ENCODE peak calls at places on chromosomes 6 and 20, in six cellular contexts. P is dorsolateral prefrontal cortex, H is hepatocyte, Q is astrocyte of the spinal cord, E is BJ, S is left ventricle myocardium inferior. C is an unnamed sample.
A peak's percentile ranks its signal among the peaks of the same experiment; 100 is the strongest.

GRCh38 chr6:147615659-147616456 is 107.4 kb downstream of the SAMD5 start:
- DNase-seq in Q (peak; percentile 80), H (no peak), S (no peak), E (no peak), P (no peak), C (peak; percentile 74)

GRCh38 chr20:20772492-20773047 is 60.1 kb upstream of the RALGAPA2 start:
- DNase-seq in E (no peak), Q (no peak), H (no peak), P (no peak), S (no peak), C (no peak)

GRCh38 chr6:16623733-16624132 is 137.5 kb downstream of the ATXN1 start:
- DNase-seq in E (no peak), P (no peak), S (no peak), Q (no peak), H (no peak), C (no peak)

GRCh38 chr20:58146761-58147160 is 81.7 kb downstream of the ANKRD60 start:
- DNase-seq in Q (no peak), S (no peak), E (no peak), H (no peak), P (no peak), C (no peak)

GRCh38 chr6:54981647-54982046 is 135.1 kb downstream of the FAM83B start:
- DNase-seq in Q (peak; percentile 50), S (no peak), H (no peak), P (no peak), E (peak; percentile 16), C (peak; percentile 16)

GRCh38 chr20:56626367-56627121 is 2.6 kb upstream of the TFAP2C start:
- DNase-seq in H (peak; percentile 71), P (no peak), Q (peak; percentile 25), S (no peak), E (no peak), C (peak; percentile 42)

GRCh38 chr6:44480097-44480539 is 92.6 kb downstream of the CDC5L start:
- DNase-seq in E (no peak), P (no peak), H (no peak), Q (peak; percentile 41), S (no peak), C (no peak)

GRCh38 chr20:437787-438486 is 24.4 kb downstream of the TBC1D20 start:
- DNase-seq in H (no peak), S (no peak), P (no peak), E (no peak), Q (no peak), C (no peak)

GRCh38 chr6:130969807-130970491 is 93.1 kb downstream of the EPB41L2 start:
- DNase-seq in Q (peak; percentile 39), H (no peak), S (peak; percentile 36), P (no peak), E (peak; percentile 18), C (peak; percentile 72)

GRCh38 chr20:2814587-2815051 is at the start of gene C20orf141:
- DNase-seq in E (peak; percentile 91), Q (peak; percentile 97), P (no peak), S (no peak), H (peak; percentile 77), C (peak; percentile 99)

GRCh38 chr20:54173653-54174451 is at the start of gene CYP24A1:
- DNase-seq in P (no peak), H (peak; percentile 37), S (no peak), Q (no peak), E (no peak), C (no peak)

GRCh38 chr6:11315743-11316437 is 83.4 kb upstream of the NEDD9 start:
- DNase-seq in H (peak; percentile 75), E (peak; percentile 96), P (no peak), S (no peak), Q (peak; percentile 96), C (peak; percentile 85)

GRCh38 chr6:34717466-34717865 is 20.9 kb upstream of the ILRUN start:
- DNase-seq in H (no peak), Q (no peak), P (no peak), S (no peak), E (no peak), C (no peak)

GRCh38 chr6:90008908-90009501 is 114.7 kb downstream of the GJA10 start:
- DNase-seq in P (no peak), S (no peak), Q (peak; percentile 54), E (peak; percentile 46), H (no peak), C (peak; percentile 57)

GRCh38 chr6:158818580-158819212 is 472 bp downstream of the EZR start:
- DNase-seq in H (peak; percentile 79), Q (peak; percentile 65), S (peak; percentile 55), P (peak; percentile 30), E (no peak), C (peak; percentile 71)

GRCh38 chr6:11586574-11586973 is 49.0 kb downstream of the TMEM170B start:
- DNase-seq in S (no peak), E (peak; percentile 85), H (peak; percentile 29), Q (peak; percentile 88), P (no peak), C (peak; percentile 91)

GRCh38 chr20:37524221-37524700 is 3.2 kb downstream of the NNAT start:
- DNase-seq in H (peak; percentile 80), E (no peak), S (no peak), Q (no peak), P (no peak), C (no peak)

GRCh38 chr20:50172347-50173013 is 18.1 kb upstream of the CEBPB start:
- DNase-seq in P (peak; percentile 39), E (no peak), S (peak; percentile 92), Q (peak; percentile 60), H (peak; percentile 91), C (peak; percentile 75)

GRCh38 chr20:20630551-20630950 is 81.9 kb downstream of the RALGAPA2 start:
- DNase-seq in E (no peak), Q (no peak), H (no peak), S (no peak), P (no peak), C (no peak)

GRCh38 chr6:83708970-83709747 is at the start of gene SNAP91:
- DNase-seq in P (peak; percentile 67), S (no peak), E (no peak), Q (no peak), H (peak; percentile 63), C (peak; percentile 5)
- TF ChIP-seq CTCF in P (no peak), S (no peak), E (no peak), Q (no peak), H (no peak), C (no peak)

GRCh38 chr6:30613251-30614043 is 3.6 kb downstream of the PPP1R10 start:
- DNase-seq in Q (peak; percentile 21), S (no peak), E (no peak), P (no peak), H (no peak), C (peak; percentile 47)

GRCh38 chr6:30612687-30613248 is 4.3 kb downstream of the PPP1R10 start:
- DNase-seq in E (no peak), Q (peak; percentile 82), S (no peak), P (no peak), H (no peak), C (peak; percentile 81)

GRCh38 chr6:30614843-30615218 is 2.2 kb downstream of the PPP1R10 start:
- DNase-seq in H (peak; percentile 96), Q (peak; percentile 99), E (peak; percentile 94), S (peak; percentile 71), P (peak; percentile 85), C (peak; percentile 99)

GRCh38 chr6:30615219-30615957 is 1.7 kb downstream of the PPP1R10 start:
- DNase-seq in E (no peak), P (no peak), H (peak; percentile 75), Q (peak; percentile 89), S (no peak), C (peak; percentile 91)

GRCh38 chr6:30614044-30614842 is 2.8 kb downstream of the PPP1R10 start:
- DNase-seq in H (no peak), Q (no peak), P (no peak), S (no peak), E (no peak), C (peak; percentile 33)
- H3K4me3 ChIP-seq in H (peak overlapping the region; percentile 12), Q (peak overlapping the region; percentile 96), P (peak overlapping the region; percentile 99), S (peak overlapping the region; percentile 94), E (peak overlapping the region; percentile 35), C (peak overlapping the region; percentile 24)

GRCh38 chr6:29071831-29072723 is 15.0 kb downstream of the OR2B3 start:
- DNase-seq in P (no peak), H (peak; percentile 59), S (no peak), E (no peak), Q (peak; percentile 1), C (peak; percentile 58)
- TF ChIP-seq CTCF in P (no peak), H (peak; percentile 42), S (no peak), E (peak; percentile 41), Q (peak; percentile 54), C (peak; percentile 78)

DNA sequence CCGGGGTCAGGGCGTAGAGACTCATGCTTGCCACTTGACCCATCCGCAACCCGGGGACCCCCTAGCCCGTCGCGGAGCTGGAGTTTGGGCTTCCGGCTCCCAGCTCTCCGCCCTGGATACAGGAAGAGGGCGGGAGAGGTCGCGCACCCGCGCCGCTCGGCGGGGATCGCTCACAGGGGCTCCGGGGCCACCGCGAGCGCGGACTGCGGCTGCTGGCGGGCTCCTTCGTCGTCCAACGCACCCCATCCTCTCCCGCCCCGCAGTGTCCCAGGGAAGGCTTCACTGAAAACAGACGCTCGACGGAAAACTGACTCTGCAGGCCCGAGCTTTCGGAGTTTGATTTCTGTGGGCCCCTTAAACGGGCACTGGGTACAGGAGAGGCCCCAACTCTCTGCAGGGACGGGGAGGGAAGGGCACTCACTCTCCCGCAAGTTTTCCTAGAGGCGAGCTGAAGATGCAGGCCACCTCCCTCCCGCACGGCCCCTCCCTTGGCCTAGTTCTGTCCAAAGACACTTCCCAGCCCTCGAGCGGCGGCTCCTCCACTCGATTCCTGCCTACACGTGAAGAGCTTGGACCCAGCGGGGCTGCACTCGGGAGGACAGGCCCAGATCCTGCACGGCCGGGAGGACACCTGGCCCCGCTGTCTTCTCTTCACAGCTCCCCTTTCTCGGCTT is 5.3 kb downstream of the OLIG3 start:
- DNase-seq in Q (no peak), H (no peak), P (no peak), S (no peak), E (no peak), C (no peak)
- H3K4me3 ChIP-seq in Q (no peak overlapping the region), H (no peak overlapping the region), P (peak overlapping the region; percentile 3), S (peak overlapping the region; percentile 49), E (no peak overlapping the region), C (no peak overlapping the region)

GRCh38 chr6:6976193-6976592 is 131.6 kb upstream of the RREB1 start:
- DNase-seq in Q (no peak), E (no peak), H (no peak), S (no peak), P (no peak), C (no peak)
- TF ChIP-seq CTCF in Q (no peak), E (no peak), H (no peak), S (no peak), P (no peak), C (no peak)

C was measured in choroid plexus epithelial cell.